ENCODE peak calls at places on chromosome 14, in five cellular contexts. J, I, P, W and B are unnamed samples.
A peak's percentile ranks its signal among the peaks of the same experiment; 100 is the strongest.

GRCh38 chr14:71141701-71142374 is 234.6 kb downstream of the PCNX1 start:
- DNase-seq in I (no peak), W (peak; percentile 45), P (no peak), J (no peak), B (no peak)

GRCh38 chr14:58899317-58899713 is 261.6 kb downstream of the DACT1 start:
- DNase-seq in P (peak; percentile 73), W (peak; percentile 76), I (no peak), J (peak; percentile 65), B (no peak)

GRCh38 chr14:72701610-72702009 is 192.3 kb downstream of the DPF3 start:
- DNase-seq in J (no peak), I (no peak), P (no peak), W (no peak), B (no peak)

GRCh38 chr14:98578204-98578603 is 693.8 kb downstream of the BCL11B start:
- DNase-seq in I (no peak), J (peak; percentile 91), W (no peak), P (peak; percentile 2), B (no peak)

GRCh38 chr14:90518075-90518940 is 121.5 kb downstream of the CALM1 start:
- DNase-seq in P (no peak), W (no peak), I (no peak), J (no peak), B (no peak)

GRCh38 chr14:76056128-76056527 is 70.6 kb downstream of the IFT43 start:
- DNase-seq in I (peak; percentile 5), W (peak; percentile 6), J (peak; percentile 24), P (no peak), B (no peak)

GRCh38 chr14:74881425-74882102 is at the start of gene DLST:
- DNase-seq in W (peak; percentile 86), J (peak; percentile 86), P (peak; percentile 89), I (peak; percentile 92), B (peak; percentile 90)

GRCh38 chr14:92615451-92615850 is 101.9 kb downstream of the RIN3 start:
- DNase-seq in P (no peak), W (no peak), J (no peak), I (no peak), B (peak; percentile 26)

GRCh38 chr14:34693228-34693939 is 21.0 kb downstream of the CFL2 start:
- DNase-seq in I (peak; percentile 52), P (no peak), W (no peak), J (no peak), B (peak; percentile 53)

GRCh38 chr14:23141706-23142467 is 22.8 kb upstream of the CEBPE start:
- DNase-seq in J (no peak), W (peak; percentile 74), P (no peak), I (no peak), B (peak; percentile 27)

GRCh38 chr14:101351769-101352168 is 209.5 kb upstream of the DIO3 start:
- DNase-seq in P (no peak), I (no peak), W (no peak), J (no peak), B (no peak)

GRCh38 chr14:38143170-38143569 is 64.5 kb upstream of the SSTR1 start:
- DNase-seq in I (no peak), J (no peak), P (peak; percentile 33), W (peak; percentile 68), B (no peak)

GRCh38 chr14:95156765-95157194 is 549 bp downstream of the DICER1 start:
- DNase-seq in I (peak; percentile 36), J (peak; percentile 10), P (peak; percentile 16), W (no peak), B (peak; percentile 28)

GRCh38 chr14:101440511-101440910 is 120.8 kb upstream of the DIO3 start:
- DNase-seq in J (no peak), I (no peak), W (no peak), P (no peak), B (no peak)

GRCh38 chr14:73237786-73238261 is 518 bp downstream of the PAPLN start:
- DNase-seq in I (peak; percentile 24), J (no peak), P (no peak), W (no peak), B (no peak)

GRCh38 chr14:56422703-56423213 is 156.8 kb upstream of the TMEM260 start:
- DNase-seq in P (peak; percentile 61), I (peak; percentile 35), J (peak; percentile 43), W (peak; percentile 40), B (peak; percentile 31)

GRCh38 chr14:21505009-21505553 is 6.1 kb downstream of the METTL3 start:
- DNase-seq in J (no peak), I (no peak), W (no peak), P (no peak), B (no peak)